ENCODE peak calls at places on chromosomes 4 and X, in four cellular contexts. M, Y, A and E are unnamed samples.

GRCh38 chr4:150010525-150011126 is 67.6 kb upstream of the DCLK2 start:
- DNase-seq in M (peak; percentile 24), Y (peak; percentile 22), A (peak; percentile 5), E (peak; percentile 17)

GRCh38 chr4:5366421-5366820 is 315.1 kb downstream of the STK32B start:
- DNase-seq in M (no peak), Y (no peak), A (no peak), E (no peak)

GRCh38 chr4:107379054-107379869 is 340.8 kb downstream of the PAPSS1 start:
- DNase-seq in M (no peak), Y (no peak), A (no peak), E (no peak)

GRCh38 chr4:123997116-123997515 is 600.5 kb downstream of the SPRY1 start:
- DNase-seq in M (peak; percentile 8), Y (no peak), A (no peak), E (no peak)

GRCh38 chrX:17736856-17737706 is at the start of gene SCML1:
- DNase-seq in M (peak; percentile 95), Y (peak; percentile 94), A (peak; percentile 83), E (peak; percentile 97)

GRCh38 chr4:5054532-5054931 is 3.3 kb downstream of the STK32B start:
- DNase-seq in M (no peak), Y (no peak), A (no peak), E (no peak)

GRCh38 chr4:149997881-149998421 is 80.3 kb upstream of the DCLK2 start:
- DNase-seq in M (peak; percentile 10), Y (peak; percentile 19), A (no peak), E (no peak)

GRCh38 chr4:95107635-95108034 is 349.9 kb downstream of the BMPR1B start:
- DNase-seq in M (peak; percentile 36), Y (no peak), A (no peak), E (no peak)

GRCh38 chr4:15031993-15032660 is 29.8 kb downstream of the CPEB2 start:
- DNase-seq in M (no peak), Y (no peak), A (no peak), E (no peak)

GRCh38 chr4:88075336-88075735 is 67.9 kb downstream of the PKD2 start:
- DNase-seq in M (no peak), Y (no peak), A (no peak), E (no peak)

GRCh38 chr4:87491436-87491835 is 37.7 kb downstream of the SPARCL1 start:
- DNase-seq in M (no peak), Y (no peak), A (no peak), E (no peak)

GRCh38 chrX:129318375-129318774 is 204.9 kb downstream of the SMARCA1 start:
- DNase-seq in M (peak; percentile 1), Y (no peak), A (no peak), E (no peak)

GRCh38 chr4:70734168-70734954 is 12.6 kb downstream of the RUFY3 start:
- DNase-seq in M (peak; percentile 5), Y (peak; percentile 20), A (peak; percentile 76), E (no peak)

GRCh38 chr4:7075962-7076693 is 8.3 kb upstream of the GRPEL1 start:
- DNase-seq in M (no peak), Y (no peak), A (no peak), E (no peak)

GRCh38 chr4:152778656-152779512 is 646 bp downstream of the TIGD4 start:
- DNase-seq in M (peak; percentile 2), Y (no peak), A (peak; percentile 25), E (peak; percentile 19)

GRCh38 chr4:58766763-58767162 is 1656.6 kb upstream of the IGFBP7 start:
- DNase-seq in M (no peak), Y (no peak), A (no peak), E (no peak)

GRCh38 chrX:40832723-40833122 is 97.4 kb upstream of the MED14 start:
- DNase-seq in M (no peak), Y (no peak), A (no peak), E (no peak)

GRCh38 chr4:140242357-140243284 is 88.6 kb upstream of the MAML3 start:
- DNase-seq in M (no peak), Y (no peak), A (no peak), E (no peak)

GRCh38 chr4:20944451-20944850 is 244.2 kb downstream of the PACRGL start:
- DNase-seq in M (no peak), Y (no peak), A (no peak), E (no peak)

GRCh38 chr4:2408401-2408958 is 10.0 kb downstream of the ZFYVE28 start:
- DNase-seq in M (no peak), Y (no peak), A (no peak), E (no peak)

GRCh38 chrX:81729269-81729777 is 527.4 kb downstream of the SH3BGRL start:
- DNase-seq in M (no peak), Y (no peak), A (no peak), E (no peak)

GRCh38 chr4:985123-985830 is 1.6 kb upstream of the IDUA start:
- DNase-seq in M (peak; percentile 79), Y (no peak), A (peak; percentile 70), E (no peak)

GRCh38 chr4:112552668-112553067 is 36.7 kb upstream of the NEUROG2 start:
- DNase-seq in M (peak; percentile 2), Y (no peak), A (no peak), E (no peak)

GRCh38 chrX:15947648-15948317 is 93.2 kb upstream of the AP1S2 start:
- DNase-seq in M (peak; percentile 13), Y (no peak), A (no peak), E (no peak)

GRCh38 chr4:83334425-83335241 is at the start of gene HPSE:
- DNase-seq in M (peak; percentile 80), Y (peak; percentile 84), A (peak; percentile 66), E (peak; percentile 91)

GRCh38 chr4:109432676-109433075 is 939 bp upstream of the SEC24B start:
- DNase-seq in M (no peak), Y (no peak), A (no peak), E (no peak)

GRCh38 chr4:18882468-18882867 is 860.9 kb upstream of the LCORL start:
- DNase-seq in M (no peak), Y (no peak), A (no peak), E (no peak)